ENCODE peak calls at places on chromosomes 13 and 19, in eight cellular contexts. C is IMR-90; Q is stimulated activated effector memory CD8-positive, alpha-beta T cell treated with anti-CD3 and anti-CD28 coated beads, Interleukin-12 subunit alpha, Interleukin-12 subunit beta, amount 100 ng/mL, for 72 hours; W is EL; G is G401; Z is T47D; J is DMS53; E is naive thymus-derived CD4-positive, alpha-beta T cell. P is an unnamed sample.

GRCh38 chr13:46389985-46390384 is 2.9 kb upstream of the RUBCNL start:
- DNase-seq in C (no peak), W (no peak), Z (no peak), G (peak), J (no peak), Q (no peak), E (no peak), P (no peak)

GRCh38 chr19:12126707-12127106 is 13.4 kb downstream of the ZNF20 start:
- DNase-seq in E (peak), G (no peak), Q (no peak), W (no peak), C (peak), J (peak), Z (no peak), P (no peak)

GRCh38 chr13:47499358-47500150 is 501.5 kb downstream of the SUCLA2 start:
- DNase-seq in W (peak), Z (no peak), C (peak), G (no peak), E (no peak), J (peak), Q (no peak), P (peak)

GRCh38 chr19:35349614-35350521 is 2.2 kb downstream of the FFAR1 start:
- DNase-seq in J (no peak), E (no peak), Q (no peak), W (no peak), C (no peak), Z (no peak), G (no peak), P (no peak)

GRCh38 chr19:53870485-53870844 is 2.8 kb downstream of the MYADM start:
- DNase-seq in Q (no peak), E (no peak), W (no peak), Z (peak), J (no peak), G (no peak), C (no peak), P (no peak)

GRCh38 chr19:32859591-32859990 is 10.0 kb downstream of the SLC7A9 start:
- DNase-seq in E (no peak), G (no peak), Z (no peak), Q (no peak), C (no peak), J (no peak), W (no peak), P (no peak)

GRCh38 chr13:82698941-82699340 is 1183.3 kb downstream of the SLITRK1 start:
- DNase-seq in G (no peak), Q (no peak), Z (no peak), J (peak), E (no peak), C (no peak), W (no peak), P (no peak)

GRCh38 chr13:44899967-44900366 is 89.3 kb downstream of the NUFIP1 start:
- DNase-seq in C (no peak), Q (no peak), J (peak), E (no peak), W (no peak), Z (no peak), G (no peak), P (no peak)

GRCh38 chr13:112159575-112160547 is 92.9 kb downstream of the SOX1 start:
- DNase-seq in Q (no peak), G (no peak), C (no peak), E (no peak), Z (no peak), J (no peak), W (no peak), P (no peak)

GRCh38 chr13:41696163-41697003 is 239.0 kb downstream of the RGCC start:
- DNase-seq in E (no peak), Z (no peak), W (peak), Q (no peak), G (no peak), C (peak), J (peak), P (peak)

GRCh38 chr19:56245062-56245740 is 27.3 kb upstream of the EDDM13 start:
- DNase-seq in C (peak), Q (no peak), W (peak), Z (no peak), E (no peak), J (no peak), G (no peak), P (no peak)

GRCh38 chr19:16268676-16269319 is 55.8 kb upstream of the KLF2 start:
- DNase-seq in Q (no peak), W (no peak), J (no peak), Z (no peak), C (no peak), G (no peak), E (peak), P (no peak)

GRCh38 chr13:99103536-99103935 is 97.1 kb upstream of the UBAC2 start:
- DNase-seq in Q (no peak), W (no peak), Z (no peak), J (no peak), C (no peak), G (peak), E (no peak), P (no peak)

GRCh38 chr19:10796653-10797052 is 39.4 kb downstream of the TMED1 start:
- DNase-seq in E (no peak), C (no peak), Z (no peak), J (no peak), Q (no peak), G (peak), W (no peak), P (no peak)

GRCh38 chr13:91313103-91313502 is 34.4 kb upstream of the MIR17HG start:
- DNase-seq in C (peak), Z (no peak), E (peak), G (peak), Q (no peak), J (peak), W (peak), P (no peak)

GRCh38 chr13:103876571-103876970 is 810.4 kb upstream of the SLC10A2 start:
- DNase-seq in C (peak), W (no peak), Q (no peak), Z (no peak), G (no peak), J (peak), E (no peak), P (no peak)

GRCh38 chr13:107788464-107789165 is 426.7 kb downstream of the LIG4 start:
- DNase-seq in G (no peak), C (no peak), W (no peak), Z (no peak), E (no peak), J (no peak), Q (no peak), P (no peak)

GRCh38 chr13:82976499-82976898 is 905.8 kb downstream of the SLITRK1 start:
- DNase-seq in C (peak), Q (no peak), Z (no peak), J (no peak), W (no peak), G (no peak), E (no peak), P (no peak)

GRCh38 chr19:16588089-16588823 is 16.0 kb upstream of the SLC35E1 start:
- DNase-seq in G (peak), E (peak), J (peak), Z (no peak), W (no peak), Q (peak), C (peak), P (no peak)

GRCh38 chr13:91308299-91308698 is 39.2 kb upstream of the MIR17HG start:
- DNase-seq in W (no peak), Q (no peak), G (no peak), E (no peak), Z (no peak), C (no peak), J (no peak), P (no peak)

GRCh38 chr13:20514866-20515265 is 10.8 kb downstream of the CRYL1 start:
- DNase-seq in Q (no peak), C (no peak), G (no peak), Z (no peak), W (peak), E (no peak), J (no peak), P (no peak)

GRCh38 chr13:40756042-40756441 is 14.9 kb downstream of the MRPS31 start:
- DNase-seq in E (no peak), J (no peak), Q (no peak), G (no peak), W (no peak), Z (no peak), C (no peak), P (no peak)

P was measured in amniotic stem cell.